ENCODE peak calls at places on chromosomes 2 and 18, in four cellular contexts. M, X, S and E are unnamed samples.

GRCh38 chr2:197205590-197206215 is 104.9 kb downstream of the ANKRD44 start:
- DNase-seq in X (no peak), M (no peak), S (no peak), E (no peak)

GRCh38 chr2:58336416-58336815 is 95.3 kb upstream of the FANCL start:
- DNase-seq in X (no peak), S (no peak), M (no peak), E (peak)

GRCh38 chr2:121285077-121285449 is at the start of gene TFCP2L1:
- DNase-seq in S (peak), M (no peak), X (no peak), E (peak)

GRCh38 chr2:24327988-24328387 is 32.3 kb downstream of the ITSN2 start:
- DNase-seq in X (no peak), S (no peak), M (no peak), E (no peak)

GRCh38 chr18:13435596-13436333 is 217.2 kb downstream of the LDLRAD4 start:
- DNase-seq in X (no peak), S (no peak), M (no peak), E (no peak)

GRCh38 chr2:228681426-228681825 is 499.9 kb upstream of the SPHKAP start:
- DNase-seq in S (no peak), M (no peak), X (no peak), E (no peak)

GRCh38 chr18:8616026-8616401 is 6.8 kb downstream of the RAB12 start:
- DNase-seq in X (no peak), S (no peak), M (no peak), E (no peak)

GRCh38 chr2:215052404-215052803 is 86.0 kb downstream of the ABCA12 start:
- DNase-seq in S (no peak), M (no peak), X (no peak), E (no peak)

GRCh38 chr2:33274524-33274923 is 201.9 kb upstream of the RASGRP3 start:
- DNase-seq in M (no peak), S (no peak), X (no peak), E (no peak)

GRCh38 chr2:56465491-56465890 is 281.7 kb downstream of the CCDC85A start:
- DNase-seq in X (no peak), M (no peak), S (no peak), E (no peak)

DNA sequence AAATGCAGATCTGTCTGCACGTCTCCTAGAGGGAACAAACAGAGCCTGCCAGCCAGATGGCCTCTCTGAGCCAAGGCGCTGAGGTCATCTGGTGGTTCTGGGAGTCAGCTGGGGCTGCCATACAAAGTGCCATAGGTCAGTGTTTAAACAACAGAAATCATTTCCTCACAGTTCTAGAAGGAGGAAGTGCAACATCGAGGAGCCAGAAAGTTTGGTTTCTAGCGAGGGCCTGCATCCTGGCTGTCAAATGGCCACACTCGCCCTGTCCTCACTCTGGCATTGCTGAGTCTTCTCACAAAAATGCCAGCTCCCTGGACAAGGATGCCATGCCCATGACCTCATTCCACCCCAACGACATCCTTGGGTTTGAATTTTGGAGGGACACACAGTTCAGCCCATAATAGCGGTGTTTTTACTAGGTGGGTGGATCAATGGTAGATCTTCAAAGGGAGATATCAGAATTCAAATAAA is 59.6 kb downstream of the MYT1L start:
- DNase-seq in M (no peak), X (no peak), S (peak), E (no peak)
- TF ChIP-seq CTCF in M (no peak), X (no peak), S (peak), E (no peak)

DNA sequence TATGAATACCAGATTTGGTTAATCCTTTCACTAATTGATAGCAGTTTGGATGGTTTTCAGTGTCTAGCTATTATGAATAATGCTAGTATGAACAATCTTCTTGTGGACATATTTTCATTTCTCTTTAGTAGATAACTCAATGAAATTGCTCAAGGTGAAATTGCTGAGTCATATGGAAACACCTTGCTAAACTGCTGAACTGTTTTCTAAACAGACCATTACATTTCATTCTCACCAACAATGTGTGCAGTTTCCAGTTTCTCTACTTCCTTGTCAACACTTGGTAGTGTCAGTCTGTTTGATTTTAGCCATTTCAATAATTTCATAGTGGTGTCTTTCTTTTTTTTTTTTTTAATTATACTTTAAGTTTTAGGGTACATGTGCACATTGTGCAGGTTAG is 250.0 kb downstream of the HRH4 start:
- DNase-seq in M (no peak), S (no peak), X (no peak), E (no peak)
- TF ChIP-seq CTCF in M (no peak), S (no peak), X (no peak), E (no peak)

DNA sequence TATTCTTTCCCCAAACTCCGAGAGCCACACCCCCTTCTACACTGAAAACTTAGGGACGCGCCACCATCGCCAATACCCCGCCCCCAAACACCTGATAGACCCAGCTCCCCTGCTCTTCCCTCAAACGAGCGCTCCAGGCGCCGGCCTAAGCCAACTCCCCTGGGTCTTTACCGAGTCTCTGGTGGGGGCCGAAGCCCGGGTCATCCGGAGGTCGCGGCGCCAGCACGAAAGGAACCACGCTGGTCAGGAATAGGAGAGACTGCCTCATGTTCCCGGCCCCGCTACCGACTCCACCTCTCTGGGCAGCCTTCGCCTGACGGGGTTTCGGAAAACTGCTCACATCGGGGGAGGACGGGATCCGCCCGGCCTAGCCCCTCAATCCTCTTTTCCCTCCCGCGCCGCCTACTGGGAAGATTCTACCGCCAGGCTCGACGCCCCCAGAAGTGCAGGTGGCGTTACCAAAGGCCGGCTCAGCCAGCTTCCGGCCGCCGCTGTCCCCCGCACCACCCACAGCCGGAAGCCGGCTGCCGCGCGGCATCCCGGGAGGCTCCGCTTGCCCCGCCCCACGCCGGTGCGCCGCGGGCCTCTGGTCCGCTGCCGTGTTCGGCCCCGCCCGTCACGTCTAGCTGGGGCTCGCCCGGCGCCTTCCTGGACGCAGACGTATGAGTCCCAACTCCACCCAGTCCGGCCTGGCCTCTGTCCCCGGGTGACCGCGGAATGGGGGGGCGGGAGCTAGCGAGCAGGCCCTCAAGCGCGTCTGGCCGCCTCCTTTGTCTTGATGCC is at the start of gene ADAM17:
- DNase-seq in X (peak), M (peak), S (peak), E (peak)
- TF ChIP-seq CTCF in X (peak), M (peak), S (peak), E (peak)

GRCh38 chr2:152539424-152539823 is 177.8 kb downstream of the PRPF40A start:
- DNase-seq in S (no peak), M (no peak), X (no peak), E (no peak)
- TF ChIP-seq CTCF in S (no peak), M (no peak), X (no peak), E (no peak)